ENCODE peak calls at places on chromosome 5, in eight cellular contexts. N is frontal cortex, S is cardiac muscle cell, M is neural progenitor cell, H is endothelial cell, D is PC-9, V is Kasumi-1, O is SJSA1. W is an unnamed sample.

GRCh38 chr5:10376530-10376929 is 23.0 kb downstream of the MARCHF6 start:
- DNase-seq in M (no peak), O (no peak), N (no peak), V (no peak), S (no peak), D (no peak), H (no peak), W (no peak)

GRCh38 chr5:169626779-169627178 is 10.3 kb upstream of the DOCK2 start:
- DNase-seq in H (no peak), S (peak; percentile 96), V (no peak), D (no peak), M (no peak), O (peak; percentile 88), N (no peak), W (peak; percentile 94)

GRCh38 chr5:420632-421286 is 22.2 kb upstream of the EXOC3 start:
- DNase-seq in D (no peak), S (no peak), M (no peak), N (no peak), V (no peak), H (no peak), O (no peak), W (no peak)

GRCh38 chr5:3962113-3962512 is 366.5 kb downstream of the IRX1 start:
- DNase-seq in D (no peak), S (no peak), N (no peak), H (no peak), M (no peak), V (no peak), O (no peak), W (no peak)

GRCh38 chr5:36719266-36719665 is 112.9 kb downstream of the SLC1A3 start:
- DNase-seq in M (no peak), D (no peak), O (no peak), H (no peak), N (no peak), S (peak; percentile 21), V (no peak), W (no peak)

GRCh38 chr5:80915716-80916115 is 44.4 kb upstream of the RASGRF2 start:
- DNase-seq in N (no peak), S (no peak), O (no peak), H (no peak), D (no peak), V (no peak), M (no peak), W (no peak)

GRCh38 chr5:72517961-72518690 is 10.9 kb upstream of the ZNF366 start:
- DNase-seq in O (no peak), M (peak; percentile 29), H (no peak), V (peak; percentile 82), S (no peak), D (no peak), N (no peak), W (no peak)

GRCh38 chr5:122311888-122312669 is at the start of gene SNCAIP:
- DNase-seq in V (no peak), D (no peak), N (peak; percentile 43), M (peak; percentile 83), S (peak; percentile 59), O (peak; percentile 44), H (peak; percentile 64), W (peak; percentile 41)

GRCh38 chr5:17302138-17302537 is 84.7 kb downstream of the BASP1 start:
- DNase-seq in H (no peak), D (peak; percentile 67), N (no peak), M (no peak), O (no peak), V (no peak), S (no peak), W (no peak)

GRCh38 chr5:181261320-181262085 is 560 bp upstream of the TRIM52 start:
- DNase-seq in S (peak; percentile 74), M (peak; percentile 81), O (peak; percentile 93), V (no peak), D (no peak), N (peak; percentile 62), H (peak; percentile 65), W (no peak)

GRCh38 chr5:15501057-15501791 is 1.2 kb downstream of the FBXL7 start:
- DNase-seq in N (peak; percentile 26), O (peak; percentile 87), V (no peak), M (peak; percentile 86), S (peak; percentile 90), D (no peak), H (peak; percentile 65), W (peak; percentile 83)

GRCh38 chr5:180604271-180604670 is 13.0 kb upstream of the SCGB3A1 start:
- DNase-seq in V (no peak), S (no peak), D (no peak), O (no peak), M (no peak), N (no peak), H (no peak), W (no peak)

GRCh38 chr5:94268226-94268625 is 350.2 kb downstream of the KIAA0825 start:
- DNase-seq in S (no peak), D (no peak), V (no peak), O (no peak), N (no peak), H (no peak), M (no peak), W (no peak)

GRCh38 chr5:44443172-44443571 is 54.0 kb upstream of the FGF10 start:
- DNase-seq in V (no peak), N (no peak), M (peak; percentile 3), O (no peak), S (no peak), D (no peak), H (no peak), W (no peak)

GRCh38 chr5:40906351-40906751 is 2.9 kb upstream of the C7 start:
- DNase-seq in V (no peak), S (no peak), M (no peak), N (no peak), D (no peak), H (no peak), O (no peak), W (peak; percentile 18)